ENCODE peak calls at places on chromosome 14, in eight cellular contexts. X, Q, M, Z, J, S, K and I are unnamed samples.

GRCh38 chr14:75334191-75335051 is 55.8 kb downstream of the FOS start:
- DNase-seq in X (no peak), Q (no peak), M (no peak), Z (no peak), J (no peak), S (no peak), K (no peak), I (no peak)

GRCh38 chr14:89787525-89787924 is 167.0 kb downstream of the EFCAB11 start:
- DNase-seq in X (peak; percentile 14), Q (no peak), M (no peak), Z (no peak), J (peak; percentile 54), S (no peak), K (peak; percentile 75), I (no peak)

GRCh38 chr14:90521121-90521929 is 124.5 kb downstream of the CALM1 start:
- DNase-seq in X (no peak), Q (no peak), M (no peak), Z (no peak), J (no peak), S (peak; percentile 24), K (peak; percentile 37), I (no peak)

GRCh38 chr14:50230601-50231474 is 540 bp downstream of the SOS2 start:
- DNase-seq in X (peak; percentile 70), Q (no peak), M (peak; percentile 65), Z (peak; percentile 77), J (no peak), S (peak; percentile 37), K (peak; percentile 54), I (no peak)

GRCh38 chr14:72679591-72680151 is 214.2 kb downstream of the DPF3 start:
- DNase-seq in X (no peak), Q (no peak), M (no peak), Z (no peak), J (no peak), S (no peak), K (peak; percentile 42), I (no peak)

GRCh38 chr14:28163897-28164296 is 602.7 kb upstream of the FOXG1 start:
- DNase-seq in X (no peak), Q (no peak), M (no peak), Z (no peak), J (no peak), S (no peak), K (no peak), I (no peak)

GRCh38 chr14:30610719-30611388 is 11.3 kb upstream of the SCFD1 start:
- DNase-seq in X (peak; percentile 91), Q (no peak), M (peak; percentile 78), Z (no peak), J (no peak), S (no peak), K (peak; percentile 72), I (no peak)

GRCh38 chr14:23067847-23068791 is 10.8 kb upstream of the CDH24 start:
- DNase-seq in X (no peak), Q (no peak), M (no peak), Z (peak; percentile 63), J (no peak), S (no peak), K (no peak), I (no peak)

GRCh38 chr14:75826599-75826998 is 155.2 kb downstream of the TGFB3 start:
- DNase-seq in X (peak; percentile 78), Q (no peak), M (no peak), Z (no peak), J (no peak), S (no peak), K (no peak), I (no peak)

DNA sequence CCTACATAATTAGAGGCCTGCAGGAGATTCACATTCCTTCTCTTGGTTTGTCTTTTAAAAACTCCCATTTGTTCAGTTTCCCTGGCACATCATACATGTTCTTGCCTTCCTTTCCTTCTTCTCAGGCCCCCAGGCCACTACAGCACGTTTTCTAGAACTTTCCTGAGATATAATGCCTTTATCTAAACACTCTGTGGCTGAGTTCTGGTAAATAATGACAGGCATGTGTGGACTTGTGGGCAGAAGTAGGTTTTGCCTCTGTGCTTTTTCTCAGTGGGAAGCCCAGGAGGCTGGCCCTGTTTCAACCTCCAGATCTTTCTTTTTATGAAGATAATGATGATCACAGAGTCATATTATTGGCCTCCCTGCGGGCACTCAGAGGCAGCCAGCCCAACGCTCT is 117.2 kb downstream of the TMX1 start:
- DNase-seq in X (no peak), Q (no peak), M (no peak), Z (no peak), J (no peak), S (no peak), K (peak; percentile 56), I (no peak)
- TF ChIP-seq CTCF in X (no peak), Q (no peak), M (no peak), Z (no peak), J (no peak), S (no peak), K (no peak), I (no peak)

GRCh38 chr14:24207104-24207543 is 1.6 kb downstream of the TSSK4 start:
- DNase-seq in X (no peak), Q (no peak), M (no peak), Z (peak; percentile 28), J (no peak), S (no peak), K (no peak), I (no peak)

GRCh38 chr14:24206260-24207103 is 986 bp downstream of the TSSK4 start:
- DNase-seq in X (no peak), Q (no peak), M (no peak), Z (peak; percentile 53), J (no peak), S (no peak), K (no peak), I (no peak)

GRCh38 chr14:24198845-24199524 is 3.7 kb upstream of the TM9SF1 start:
- DNase-seq in X (no peak), Q (no peak), M (no peak), Z (no peak), J (no peak), S (no peak), K (no peak), I (no peak)

GRCh38 chr14:24207625-24208024 is 2.1 kb downstream of the TSSK4 start:
- DNase-seq in X (no peak), Q (no peak), M (no peak), Z (peak; percentile 29), J (no peak), S (no peak), K (no peak), I (no peak)

DNA sequence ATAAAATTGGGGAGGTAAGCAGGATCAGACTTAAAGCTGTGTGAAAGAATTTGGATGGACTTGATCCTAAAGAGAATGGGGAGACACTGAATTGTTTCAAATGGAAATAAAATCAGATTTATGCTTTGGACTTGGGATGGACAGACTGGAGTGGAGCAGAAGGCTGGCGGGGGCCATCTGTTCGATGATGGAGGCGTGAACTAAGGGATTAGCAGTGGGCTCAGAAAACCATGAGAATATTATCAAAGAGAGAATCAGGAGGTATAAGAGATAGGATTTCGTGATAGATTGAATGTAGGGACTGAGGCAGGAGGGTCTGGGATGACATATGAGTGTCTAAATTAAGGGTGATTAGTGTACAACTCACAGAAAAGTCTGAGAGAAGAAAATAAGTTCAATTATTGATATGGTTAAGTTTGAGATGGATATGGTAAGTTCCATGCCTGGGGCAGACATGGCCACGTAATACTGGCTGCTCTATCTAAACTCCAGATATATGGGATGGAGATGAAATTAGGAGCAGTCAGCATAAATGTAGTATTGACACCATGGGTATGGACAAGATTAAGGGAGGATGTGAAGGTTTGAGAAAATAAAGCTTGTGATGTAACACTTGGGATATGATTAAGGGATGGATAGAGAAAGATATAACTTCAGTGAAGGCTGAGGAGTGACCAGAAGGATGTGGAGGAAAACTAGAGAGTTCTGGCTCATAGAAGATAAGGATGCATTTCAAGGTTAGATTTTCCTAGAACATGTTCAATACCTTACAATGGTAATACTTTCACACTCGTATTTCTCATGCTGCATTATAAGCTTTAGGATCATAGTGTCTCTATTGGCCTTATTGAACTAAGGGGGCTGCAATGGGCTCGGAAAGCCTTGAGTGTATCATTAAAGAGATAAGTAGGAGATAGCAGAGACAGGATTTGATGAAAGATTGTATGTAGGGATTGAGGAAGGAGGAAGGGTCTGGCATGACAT is 1.0 kb upstream of the TSSK4 start:
- DNase-seq in X (no peak), Q (no peak), M (no peak), Z (peak; percentile 11), J (no peak), S (no peak), K (no peak), I (no peak)
- TF ChIP-seq CTCF in X (no peak), Q (no peak), M (no peak), Z (no peak), J (no peak), S (no peak), K (no peak), I (no peak)

GRCh38 chr14:39174560-39175444 is at the start of gene PNN:
- DNase-seq in X (peak; percentile 99), Q (peak; percentile 98), M (peak; percentile 98), Z (peak; percentile 99), J (peak; percentile 99), S (peak; percentile 99), K (peak; percentile 100), I (peak; percentile 96)
- TF ChIP-seq CTCF in X (no peak), Q (no peak), M (no peak), Z (no peak), J (no peak), S (no peak), K (no peak), I (no peak)

GRCh38 chr14:104725772-104726548 is 1.9 kb downstream of the ADSS1 start:
- DNase-seq in X (no peak), Q (no peak), M (no peak), Z (peak; percentile 87), J (no peak), S (no peak), K (no peak), I (no peak)

GRCh38 chr14:104726600-104727451 is 2.8 kb downstream of the ADSS1 start:
- DNase-seq in X (no peak), Q (no peak), M (no peak), Z (no peak), J (no peak), S (no peak), K (no peak), I (no peak)

GRCh38 chr14:104723651-104724406 is at the start of gene ADSS1:
- DNase-seq in X (peak; percentile 51), Q (no peak), M (peak; percentile 81), Z (peak; percentile 89), J (no peak), S (peak; percentile 69), K (peak; percentile 32), I (no peak)

GRCh38 chr14:104724407-104724980 is 465 bp downstream of the ADSS1 start:
- DNase-seq in X (no peak), Q (no peak), M (peak; percentile 63), Z (peak; percentile 90), J (no peak), S (no peak), K (no peak), I (no peak)

DNA sequence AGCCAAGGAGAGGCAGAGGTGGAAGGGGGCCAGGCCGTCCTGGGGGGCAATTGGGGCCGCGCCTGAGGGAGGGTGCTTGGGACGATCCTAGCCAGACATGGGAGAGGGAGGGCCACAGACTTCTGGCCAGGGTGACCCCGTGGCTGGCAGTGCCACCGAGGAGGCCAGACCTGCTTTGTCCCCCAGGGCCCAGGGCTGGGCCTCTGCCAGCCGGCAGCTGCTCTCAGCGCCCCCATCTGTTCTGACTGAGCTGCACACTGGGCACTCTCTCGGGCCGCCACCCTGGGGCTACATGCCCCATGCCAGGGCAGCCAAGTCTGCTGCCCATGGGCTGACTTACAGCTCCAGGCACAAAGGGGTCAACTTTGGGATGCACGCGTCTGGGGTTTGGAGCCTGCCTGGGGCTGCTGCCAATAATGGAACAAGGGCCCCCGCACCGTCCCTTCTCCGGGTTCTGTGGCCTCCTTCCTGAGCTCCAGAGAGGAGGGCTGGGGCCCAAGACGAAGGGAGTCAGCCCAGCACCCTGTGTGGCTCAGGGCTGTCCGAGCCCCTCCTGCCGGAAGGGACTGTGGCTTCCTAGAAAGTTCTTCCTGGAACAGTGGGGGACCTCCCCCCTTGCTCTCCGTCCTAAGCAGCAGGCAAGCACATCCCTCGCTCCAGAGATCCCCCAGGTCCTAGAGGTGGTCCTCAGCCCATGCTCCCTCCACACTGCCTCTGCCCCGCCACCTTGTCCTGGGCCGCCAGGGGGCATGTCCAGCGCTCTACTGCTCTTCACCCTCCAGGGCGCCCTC is 1.1 kb downstream of the ADSS1 start:
- DNase-seq in X (peak; percentile 32), Q (no peak), M (no peak), Z (peak; percentile 92), J (no peak), S (peak; percentile 82), K (no peak), I (no peak)
- TF ChIP-seq CTCF in X (peak; percentile 38), Q (peak; percentile 46), M (no peak), Z (peak; percentile 31), J (peak; percentile 4), S (peak; percentile 54), K (peak; percentile 47), I (peak; percentile 57)